ENCODE peak calls at places on chromosomes 1 and 21, in seven cellular contexts. F is H9, W is neuronal stem cell, P is IMR-90, E is H1, O is mesenchymal stem cell, Y is trophoblast cell. G is an unnamed sample.

GRCh38 chr1:66944330-66945274 is 19.8 kb downstream of the MIER1 start:
- DNase-seq in F (no peak), W (no peak), P (peak; percentile 85), E (no peak), O (peak; percentile 88), Y (peak; percentile 29), G (peak; percentile 55)

GRCh38 chr1:109739738-109740614 is 862 bp downstream of the GSTM3 start:
- DNase-seq in F (peak; percentile 78), W (peak; percentile 84), P (peak; percentile 55), E (no peak), O (peak; percentile 89), Y (peak; percentile 38), G (peak; percentile 63)

GRCh38 chr21:43864313-43864805 is 664 bp upstream of the AGPAT3 start:
- DNase-seq in F (peak; percentile 65), W (no peak), P (peak; percentile 16), E (no peak), O (peak; percentile 30), Y (peak; percentile 27), G (peak; percentile 34)

GRCh38 chr1:199453731-199454130 is 573.8 kb upstream of the NR5A2 start:
- DNase-seq in F (no peak), W (no peak), P (peak; percentile 25), E (no peak), O (no peak), Y (no peak), G (no peak)

GRCh38 chr1:239987103-239987745 is 104.5 kb upstream of the FMN2 start:
- DNase-seq in F (no peak), W (no peak), P (peak; percentile 55), E (no peak), O (peak; percentile 45), Y (peak; percentile 23), G (peak; percentile 32)

GRCh38 chr1:98653186-98653585 is 8.3 kb upstream of the SNX7 start:
- DNase-seq in F (no peak), W (no peak), P (peak; percentile 48), E (no peak), O (no peak), Y (no peak), G (no peak)

GRCh38 chr1:226763741-226764264 is 24.7 kb upstream of the ITPKB start:
- DNase-seq in F (peak; percentile 78), W (no peak), P (peak; percentile 96), E (peak; percentile 51), O (peak; percentile 98), Y (peak; percentile 89), G (peak; percentile 98)

GRCh38 chr21:46210378-46211136 is 18.0 kb downstream of the LSS start:
- DNase-seq in F (no peak), W (no peak), P (no peak), E (no peak), O (no peak), Y (no peak), G (peak; percentile 22)

GRCh38 chr1:44609412-44609767 is 64.9 kb downstream of the TMEM53 start:
- DNase-seq in F (peak; percentile 88), W (peak; percentile 62), P (peak; percentile 44), E (peak; percentile 67), O (no peak), Y (peak; percentile 10), G (peak; percentile 82)

GRCh38 chr1:210239295-210240155 is 6.9 kb downstream of the SERTAD4 start:
- DNase-seq in F (no peak), W (no peak), P (peak; percentile 85), E (no peak), O (peak; percentile 92), Y (peak; percentile 43), G (peak; percentile 69)

GRCh38 chr1:67723620-67724019 is 38.6 kb downstream of the GADD45A start:
- DNase-seq in F (no peak), W (no peak), P (peak; percentile 73), E (no peak), O (no peak), Y (no peak), G (no peak)

GRCh38 chr1:109773900-109774485 is 10.3 kb upstream of the EPS8L3 start:
- DNase-seq in F (no peak), W (no peak), P (no peak), E (no peak), O (no peak), Y (no peak), G (no peak)

GRCh38 chr1:21262282-21263051 is 27.8 kb downstream of the ECE1 start:
- DNase-seq in F (peak; percentile 47), W (no peak), P (peak; percentile 95), E (no peak), O (peak; percentile 99), Y (no peak), G (peak; percentile 85)

GRCh38 chr1:34165422-34165921 is 442 bp upstream of the CSMD2 start:
- DNase-seq in F (peak; percentile 51), W (no peak), P (no peak), E (no peak), O (no peak), Y (no peak), G (peak; percentile 81)

GRCh38 chr1:109170051-109170775 is 43.5 kb upstream of the SARS1 start:
- DNase-seq in F (no peak), W (no peak), P (peak; percentile 19), E (no peak), O (no peak), Y (no peak), G (no peak)

GRCh38 chr21:43866233-43866632 is 1.2 kb downstream of the AGPAT3 start:
- DNase-seq in F (no peak), W (no peak), P (peak; percentile 57), E (no peak), O (peak; percentile 59), Y (no peak), G (no peak)

DNA sequence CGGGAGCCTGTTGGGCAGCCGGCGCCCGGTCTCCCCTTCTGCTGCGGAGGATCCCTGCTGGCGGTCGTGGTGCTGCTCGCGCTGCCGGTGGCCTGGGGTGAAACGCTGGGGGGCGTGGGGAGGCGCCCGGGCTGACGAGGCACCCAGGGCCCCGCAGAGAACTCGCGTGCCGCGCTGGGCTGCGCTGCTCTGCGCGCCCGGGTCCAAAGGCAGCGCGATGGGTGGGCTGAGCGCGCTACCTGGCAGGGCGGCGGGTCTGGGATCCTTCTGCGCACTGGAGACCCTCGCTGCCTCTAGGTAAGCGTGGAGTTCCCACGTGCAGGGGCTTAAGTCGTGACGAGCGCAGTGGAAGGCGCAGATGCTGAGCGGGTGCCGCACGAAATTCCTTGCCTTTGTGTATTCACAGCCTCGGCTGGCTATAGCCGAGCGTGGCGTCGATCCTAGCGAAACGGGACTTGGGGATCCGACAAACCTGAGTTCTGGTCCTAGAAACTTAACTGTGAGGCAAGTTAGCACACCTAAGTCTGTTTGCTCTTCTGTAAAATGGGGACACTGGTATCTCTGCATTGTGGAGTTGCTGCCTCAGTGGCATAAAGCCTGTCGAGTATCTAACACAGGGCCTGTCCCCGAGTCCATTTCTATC is 24.7 kb downstream of the CR1L start:
- DNase-seq in F (no peak), W (no peak), P (no peak), E (no peak), O (no peak), Y (no peak), G (no peak)
- H3K18ac ChIP-seq in F (no peak overlapping the region), W (peak overlapping the region; percentile 28), P (no peak overlapping the region), E (no peak overlapping the region), O (no peak overlapping the region), Y (no peak overlapping the region), G (no peak overlapping the region)

DNA sequence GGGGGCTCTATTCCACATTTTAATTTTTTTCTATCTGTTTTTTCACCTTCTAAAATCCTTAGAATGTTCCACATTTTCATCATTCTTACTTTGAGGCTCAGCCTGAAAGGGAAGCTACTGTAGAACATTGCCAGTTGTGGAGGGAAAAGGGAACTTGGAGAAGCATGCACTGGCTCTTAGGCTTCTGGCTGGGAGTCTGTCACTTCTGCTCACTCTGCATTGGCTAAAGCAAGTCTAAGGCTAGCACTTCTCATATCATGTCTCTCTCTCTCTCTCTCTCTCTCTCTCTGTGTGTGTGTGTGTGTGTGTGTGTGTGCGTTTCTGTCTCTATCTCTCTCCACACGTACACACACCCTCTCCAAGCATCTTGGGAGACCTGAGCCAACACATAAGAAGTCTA is 49.6 kb upstream of the ADAR start:
- DNase-seq in F (no peak), W (no peak), P (no peak), E (no peak), O (no peak), Y (no peak), G (peak; percentile 12)
- H3K9ac ChIP-seq in F (no peak overlapping the region), W (no peak overlapping the region), P (no peak overlapping the region), E (no peak overlapping the region), O (no peak overlapping the region), Y (no peak overlapping the region), G (no peak overlapping the region)

GRCh38 chr1:76138217-76138616 is 63.7 kb downstream of the ST6GALNAC3 start:
- DNase-seq in F (no peak), W (no peak), P (no peak), E (no peak), O (no peak), Y (no peak), G (no peak)
- H3K18ac ChIP-seq in F (no peak overlapping the region), W (no peak overlapping the region), P (no peak overlapping the region), E (no peak overlapping the region), O (no peak overlapping the region), Y (no peak overlapping the region), G (no peak overlapping the region)

DNA sequence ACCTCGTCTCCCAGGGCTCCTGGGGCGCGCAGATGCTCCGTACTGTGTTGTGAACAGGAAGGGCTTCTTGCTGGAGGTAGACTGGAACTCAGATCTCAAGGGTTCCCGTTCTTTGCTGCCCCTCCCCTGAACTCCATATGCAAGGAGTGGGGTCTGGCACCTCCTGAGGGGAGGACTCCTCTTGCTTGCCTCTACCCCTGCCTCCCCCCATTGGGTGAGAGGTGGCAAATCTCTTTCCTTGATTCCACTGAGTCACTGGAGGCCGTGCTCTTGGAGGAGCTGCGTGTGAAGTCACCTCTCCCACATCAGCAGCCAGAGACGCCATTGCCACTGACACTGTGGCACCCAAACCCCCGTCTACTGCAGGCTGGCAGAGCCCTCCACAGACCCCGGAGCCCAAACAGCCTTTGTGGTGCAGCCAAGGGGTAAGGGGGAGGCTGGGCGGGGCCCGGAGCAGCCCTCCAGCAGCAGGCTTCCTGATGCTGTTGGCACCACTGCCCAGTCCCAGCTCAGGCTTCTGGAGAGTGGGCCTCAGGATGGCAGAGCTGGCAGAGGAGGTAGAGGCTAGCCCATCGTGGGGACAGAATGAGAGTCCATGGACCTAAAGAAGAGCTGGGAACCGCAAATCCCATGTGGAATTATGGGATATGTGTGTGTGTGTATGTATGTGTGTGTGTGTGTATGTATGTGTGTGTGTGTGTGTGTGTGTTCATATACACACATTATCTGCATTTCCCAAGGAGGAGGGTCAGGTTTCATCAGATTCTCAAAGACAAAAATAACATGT is 104.9 kb upstream of the RUNX3 start:
- DNase-seq in F (no peak), W (no peak), P (no peak), E (no peak), O (no peak), Y (no peak), G (no peak)
- H3K9ac ChIP-seq in F (no peak overlapping the region), W (no peak overlapping the region), P (no peak overlapping the region), E (no peak overlapping the region), O (no peak overlapping the region), Y (no peak overlapping the region), G (no peak overlapping the region)

DNA sequence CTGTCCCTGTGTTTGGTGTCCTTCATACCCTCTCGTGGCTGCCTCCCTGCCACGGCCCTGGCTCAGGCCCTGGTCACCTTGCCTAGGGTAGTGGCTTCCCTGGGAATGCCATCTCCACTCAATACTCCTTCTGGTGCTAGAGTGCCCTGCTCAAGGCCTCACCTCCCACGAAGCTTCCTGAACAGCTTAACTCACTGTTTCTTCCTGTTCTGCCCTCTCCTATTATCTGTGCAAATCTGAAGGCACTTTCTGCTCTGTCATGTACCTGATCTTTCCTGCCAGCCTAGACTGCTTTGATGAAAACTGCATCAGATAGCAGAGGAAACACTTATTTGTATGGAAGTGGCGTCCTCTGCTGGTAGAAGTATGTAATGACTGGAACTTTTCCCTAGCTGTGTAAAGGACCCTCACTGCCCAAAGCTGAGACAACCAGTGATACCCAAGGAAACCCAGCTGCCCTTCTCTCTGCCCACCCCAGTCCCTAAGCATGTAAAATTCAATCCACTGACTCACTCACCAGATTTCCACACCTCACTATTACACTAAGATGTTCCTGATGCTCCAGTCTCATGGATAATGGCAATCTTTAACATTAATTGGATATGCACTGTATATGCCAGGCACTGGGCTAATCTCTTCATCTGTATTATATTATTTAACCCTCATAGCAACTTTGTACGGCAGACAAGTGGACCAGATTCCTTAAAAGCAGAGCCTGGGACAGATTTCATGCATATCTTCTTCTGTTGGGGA is 36.2 kb upstream of the BTG2 start:
- DNase-seq in F (peak; percentile 65), W (peak; percentile 83), P (peak; percentile 77), E (no peak), O (peak; percentile 80), Y (peak; percentile 44), G (peak; percentile 87)
- H3K18ac ChIP-seq in F (no peak overlapping the region), W (no peak overlapping the region), P (no peak overlapping the region), E (no peak overlapping the region), O (no peak overlapping the region), Y (no peak overlapping the region), G (no peak overlapping the region)

G was measured in mesendoderm.